ENCODE peak calls at places on chromosomes 12 and 14, in four cellular contexts. F, S, Z and O are unnamed samples.

GRCh38 chr12:132188451-132189298 is 44.4 kb downstream of the NOC4L start:
- DNase-seq in F (no peak), S (no peak), Z (no peak), O (no peak)

GRCh38 chr14:44820230-44820964 is 141.3 kb downstream of the KLHL28 start:
- DNase-seq in F (no peak), S (no peak), Z (no peak), O (no peak)

GRCh38 chr14:41607119-41607785 is 576 bp downstream of the LRFN5 start:
- DNase-seq in F (no peak), S (no peak), Z (no peak), O (no peak)

GRCh38 chr12:99281277-99281676 is 366.3 kb upstream of the GARIN6 start:
- DNase-seq in F (no peak), S (peak), Z (peak), O (no peak)

GRCh38 chr14:99118946-99119345 is 153.1 kb downstream of the BCL11B start:
- DNase-seq in F (no peak), S (no peak), Z (no peak), O (no peak)

GRCh38 chr12:3896851-3897351 is 23.7 kb upstream of the PARP11 start:
- DNase-seq in F (no peak), S (peak), Z (no peak), O (no peak)

GRCh38 chr14:106210650-106211049 is 684.3 kb downstream of the TMEM121 start:
- DNase-seq in F (no peak), S (no peak), Z (no peak), O (no peak)

GRCh38 chr14:68675233-68675577 is 117.7 kb downstream of the ZFP36L1 start:
- DNase-seq in F (no peak), S (no peak), Z (peak), O (no peak)

GRCh38 chr12:73225371-73225937 is 953.3 kb downstream of the TRHDE start:
- DNase-seq in F (no peak), S (no peak), Z (no peak), O (no peak)

GRCh38 chr14:74038015-74038859 is 19.1 kb downstream of the BBOF1 start:
- DNase-seq in F (peak), S (peak), Z (peak), O (no peak)

GRCh38 chr12:2999265-2999841 is 40.2 kb downstream of the TEAD4 start:
- DNase-seq in F (no peak), S (no peak), Z (no peak), O (no peak)

GRCh38 chr12:203462-204260 is 10.3 kb downstream of the SLC6A12 start:
- DNase-seq in F (no peak), S (peak), Z (no peak), O (no peak)

GRCh38 chr12:70927356-70927755 is 6.8 kb upstream of the PTPRR start:
- DNase-seq in F (no peak), S (no peak), Z (no peak), O (no peak)

GRCh38 chr12:92403210-92404175 is 257.8 kb upstream of the BTG1 start:
- DNase-seq in F (peak), S (peak), Z (no peak), O (peak)